ENCODE peak calls at places on chromosomes 13 and 19, in nine cellular contexts. N is Panc1, L is breast epithelium, J is suprapubic skin, Y is upper lobe of left lung, Z is transverse colon, W is K562, M is spleen, H is esophagus muscularis mucosa. V is an unnamed sample. For H3K36me3, the result is how much of the 10 kb centered on the place peaks cover.

GRCh38 chr19:572140-572890 is at the start of gene BSG:
- DNase-seq in L (peak), Y (peak), M (peak), H (peak), W (peak), N (peak), Z (peak), J (peak), V (peak)

GRCh38 chr19:610801-611505 is 21.3 kb downstream of the HCN2 start:
- DNase-seq in N (no peak), M (peak), Y (peak), H (no peak), Z (peak), J (no peak), L (no peak), W (peak), V (peak)

GRCh38 chr13:61700663-61701062 is 285.0 kb upstream of the PCDH20 start:
- DNase-seq in Z (no peak), L (no peak), N (no peak), W (no peak), Y (no peak), H (no peak), J (no peak), M (no peak), V (no peak)

GRCh38 chr19:58182577-58182988 is 278 bp upstream of the ZNF274 start:
- DNase-seq in J (no peak), M (no peak), L (no peak), Y (no peak), W (peak), N (no peak), H (peak), Z (no peak), V (no peak)

GRCh38 chr13:52737900-52738299 is 1.7 kb downstream of the CNMD start:
- DNase-seq in Y (no peak), J (no peak), Z (no peak), H (no peak), M (no peak), N (no peak), L (no peak), W (no peak), V (no peak)

GRCh38 chr13:35057858-35058257 is 115.8 kb downstream of the NBEA start:
- DNase-seq in J (no peak), N (no peak), H (no peak), W (no peak), Z (no peak), L (no peak), M (no peak), Y (no peak), V (no peak)

GRCh38 chr13:44231786-44232516 is 141.7 kb upstream of the SERP2 start:
- DNase-seq in L (peak), H (no peak), M (no peak), J (peak), N (no peak), W (no peak), Y (no peak), Z (peak), V (peak)

GRCh38 chr19:44585371-44586141 is 27.8 kb upstream of the IGSF23 start:
- DNase-seq in Y (no peak), W (no peak), J (no peak), N (no peak), H (no peak), L (no peak), M (no peak), Z (no peak), V (no peak)

GRCh38 chr19:6378036-6378435 is 2.3 kb upstream of the PSPN start:
- DNase-seq in Z (no peak), N (no peak), Y (no peak), L (no peak), W (no peak), J (no peak), H (no peak), M (no peak), V (no peak)

GRCh38 chr19:12834976-12835757 is 788 bp upstream of the RTBDN start:
- DNase-seq in L (no peak), N (no peak), Y (no peak), W (peak), M (no peak), Z (peak), H (no peak), J (no peak), V (peak)

GRCh38 chr19:38989066-38989605 is 13.6 kb upstream of the FBXO17 start:
- DNase-seq in J (no peak), H (no peak), M (no peak), L (no peak), Z (no peak), W (no peak), Y (no peak), N (no peak), V (no peak)

GRCh38 chr19:21221653-21222052 is 79.8 kb downstream of the ZNF431 start:
- DNase-seq in N (no peak), J (no peak), Y (no peak), Z (no peak), M (no peak), L (no peak), H (no peak), W (no peak), V (no peak)

GRCh38 chr19:18741566-18742121 is 49.5 kb downstream of the COMP start:
- DNase-seq in M (no peak), Y (peak), W (no peak), H (no peak), Z (peak), N (no peak), L (peak), J (no peak), V (peak)

GRCh38 chr13:77740931-77741586 is 43.6 kb downstream of the SLAIN1 start:
- DNase-seq in L (no peak), M (no peak), Z (no peak), W (no peak), Y (no peak), H (no peak), J (no peak), N (no peak), V (no peak)

GRCh38 chr13:79522583-79522982 is 41.6 kb downstream of the NDFIP2 start:
- DNase-seq in M (no peak), Z (no peak), L (no peak), H (no peak), W (no peak), Y (no peak), J (no peak), N (no peak), V (no peak)

GRCh38 chr19:4657835-4658234 is 12.3 kb downstream of the MYDGF start:
- DNase-seq in J (no peak), L (no peak), Y (no peak), M (no peak), W (no peak), H (no peak), N (no peak), Z (no peak), V (no peak)

GRCh38 chr19:40407714-40408600 is 5.2 kb downstream of the PRX start:
- DNase-seq in J (no peak), Z (no peak), W (peak), L (no peak), H (no peak), Y (peak), M (no peak), N (no peak), V (no peak)

GRCh38 chr19:12828494-12828893 is 5.9 kb downstream of the RTBDN start:
- DNase-seq in H (no peak), N (no peak), L (no peak), M (no peak), Z (peak), W (peak), Y (no peak), J (no peak), V (peak)

GRCh38 chr19:43872547-43873336 is 45.6 kb downstream of the ZNF283 start:
- DNase-seq in Y (no peak), M (no peak), J (no peak), H (no peak), W (no peak), N (no peak), L (no peak), Z (no peak), V (no peak)

GRCh38 chr19:10454267-10454666 is 33.9 kb downstream of the PDE4A start:
- DNase-seq in H (no peak), Y (no peak), N (no peak), W (peak), M (no peak), L (no peak), Z (no peak), J (no peak), V (no peak)

GRCh38 chr19:46591254-46591653 is 9.9 kb upstream of the CALM3 start:
- DNase-seq in Y (no peak), J (peak), W (no peak), Z (no peak), L (no peak), M (no peak), H (no peak), N (no peak), V (no peak)

GRCh38 chr13:78820541-78820940 is 161.6 kb upstream of the OBI1 start:
- DNase-seq in W (no peak), Y (no peak), J (no peak), H (no peak), N (no peak), L (no peak), Z (no peak), M (no peak), V (no peak)

GRCh38 chr13:50448535-50448981 is 394.9 kb downstream of the DLEU7 start:
- DNase-seq in L (no peak), Z (no peak), W (no peak), Y (no peak), M (no peak), N (no peak), H (no peak), J (no peak), V (no peak)

GRCh38 chr13:93338906-93339305 is 112.3 kb downstream of the GPC6 start:
- DNase-seq in Y (no peak), L (no peak), M (no peak), N (no peak), Z (no peak), J (no peak), W (no peak), H (no peak), V (no peak)

GRCh38 chr13:110411316-110412105 is 104.4 kb downstream of the COL4A2 start:
- DNase-seq in W (no peak), N (no peak), Z (no peak), Y (no peak), H (no peak), J (no peak), M (no peak), L (no peak), V (no peak)
- H3K27ac ChIP-seq in W (no peak), N (no peak), Z (peak), Y (peak), H (peak), J (peak), M (peak), L (peak), V (peak)

DNA sequence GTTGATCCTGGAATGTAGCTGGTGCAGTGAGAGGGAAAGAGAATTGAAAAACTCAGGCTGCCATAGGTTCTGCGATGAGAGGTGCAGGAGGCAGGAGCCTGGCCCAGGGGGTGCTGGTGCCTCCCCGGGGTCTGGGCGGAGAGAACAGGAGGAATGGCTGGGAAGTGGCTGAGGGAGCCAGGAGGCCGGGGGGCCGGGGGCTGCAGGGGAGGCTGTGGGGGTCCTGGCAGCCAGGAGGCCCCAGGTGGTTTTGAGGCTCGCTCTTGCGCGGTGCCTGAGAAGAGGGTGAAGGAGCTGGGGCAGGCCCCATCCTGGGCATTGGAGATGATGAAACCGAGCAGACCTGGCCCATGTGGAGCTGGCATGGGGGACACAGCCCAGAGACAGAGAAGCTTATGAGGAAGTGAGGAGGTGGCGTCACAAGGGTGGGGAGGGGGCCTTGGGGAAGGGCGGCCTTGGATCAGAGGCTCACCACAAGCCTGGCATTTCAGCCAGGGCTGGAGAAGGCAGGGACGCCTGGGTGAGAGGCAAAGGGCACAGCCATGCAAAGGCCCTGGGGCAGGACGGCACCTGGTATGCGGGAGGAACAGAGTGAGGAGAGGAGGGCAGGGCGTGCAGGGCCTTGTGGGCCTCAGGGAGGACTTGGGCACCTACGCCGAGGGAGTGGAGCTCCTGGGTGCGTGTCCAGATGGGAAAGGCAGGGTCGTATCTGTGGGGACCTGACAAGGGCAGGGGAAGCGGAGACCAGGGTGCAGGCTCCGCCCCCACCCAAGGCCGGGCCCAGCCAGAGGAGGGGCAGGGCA is 1.3 kb upstream of the TEKTIP1 start:
- DNase-seq in L (no peak), M (no peak), H (no peak), J (peak), Y (peak), W (peak), Z (no peak), N (no peak), V (no peak)
- TF ChIP-seq POLR2AphosphoS5 in L (no peak), M (peak), H (no peak), J (no peak), Y (no peak), W (peak), Z (no peak), N (peak), V (no peak)

GRCh38 chr13:33277351-33277750 is 8.2 kb downstream of the STARD13 start:
- DNase-seq in W (no peak), J (no peak), Z (no peak), Y (no peak), L (no peak), M (no peak), H (no peak), N (no peak), V (no peak)

GRCh38 chr13:33274264-33274663 is 11.3 kb downstream of the STARD13 start:
- DNase-seq in Z (no peak), M (no peak), H (no peak), L (no peak), J (no peak), N (no peak), W (no peak), Y (no peak), V (no peak)

GRCh38 chr13:33277946-33278345 is 7.6 kb downstream of the STARD13 start:
- DNase-seq in N (no peak), J (no peak), Y (no peak), H (no peak), M (no peak), W (no peak), L (no peak), Z (no peak), V (no peak)

GRCh38 chr13:33276581-33276980 is 9.0 kb downstream of the STARD13 start:
- DNase-seq in Z (no peak), N (no peak), Y (no peak), W (no peak), H (no peak), M (no peak), J (no peak), L (no peak), V (no peak)

GRCh38 chr13:33275916-33276315 is 9.6 kb downstream of the STARD13 start:
- DNase-seq in L (no peak), H (no peak), N (no peak), J (no peak), W (no peak), M (no peak), Z (no peak), Y (no peak), V (no peak)
- H3K36me3 ChIP-seq in L (under half), H (under half), N (under half), J (under half), W (under half), M (under half), Z (under half), Y (under half), V (under half)

GRCh38 chr13:51646041-51646670 is 61.9 kb downstream of the WDFY2 start:
- DNase-seq in N (no peak), Z (no peak), M (no peak), L (no peak), J (no peak), Y (no peak), W (no peak), H (no peak), V (no peak)
- H3K27ac ChIP-seq in N (peak), Z (no peak), M (no peak), L (peak), J (peak), Y (no peak), W (no peak), H (no peak), V (no peak)

GRCh38 chr19:1875646-1876493 is 9.4 kb downstream of the ABHD17A start:
- DNase-seq in N (no peak), W (peak), H (peak), L (peak), J (peak), M (peak), Z (peak), Y (peak), V (peak)
- TF ChIP-seq POLR2AphosphoS5 in N (peak), W (peak), H (peak), L (peak), J (peak), M (peak), Z (peak), Y (peak), V (peak)

GRCh38 chr13:112103260-112103843 is 36.4 kb downstream of the SOX1 start:
- DNase-seq in L (no peak), Z (no peak), H (peak), J (no peak), N (no peak), W (no peak), M (no peak), Y (peak), V (no peak)
- H3K36me3 ChIP-seq in L (under half), Z (under half), H (under half), J (under half), N (under half), W (under half), M (under half), Y (under half), V (under half)

DNA sequence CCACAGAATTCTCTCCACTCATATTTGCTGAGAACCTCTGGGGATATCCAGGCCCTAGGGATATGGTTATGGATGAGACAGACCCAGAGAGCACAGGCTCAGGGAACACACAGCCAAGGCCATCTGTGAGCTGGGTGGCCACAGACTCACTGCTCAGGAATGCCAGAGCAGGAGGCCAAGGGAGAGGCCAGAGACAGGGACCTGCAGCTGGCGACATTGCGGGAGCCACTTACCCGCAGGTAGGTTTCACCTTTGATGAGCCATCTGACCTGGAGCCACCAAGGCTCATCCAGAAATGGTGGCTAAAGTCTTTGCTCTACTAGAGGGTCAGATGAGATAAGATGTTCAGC is 29.4 kb downstream of the CCNE1 start:
- DNase-seq in L (no peak), Y (no peak), N (no peak), J (peak), Z (no peak), W (no peak), M (no peak), H (peak), V (no peak)
- H3K27ac ChIP-seq in L (no peak), Y (no peak), N (no peak), J (no peak), Z (no peak), W (no peak), M (no peak), H (no peak), V (no peak)